ENCODE peak calls at places on chromosomes 11 and 22, in seven cellular contexts. K is coronary artery, T is neural progenitor cell, B is upper lobe of right lung, J is GM23338, L is adrenal gland, Z is GM12878. F is an unnamed sample.

GRCh38 chr22:27768027-27768640 is 33.4 kb downstream of the MN1 start:
- DNase-seq in K (no peak), T (no peak), B (no peak), J (no peak), L (no peak), Z (no peak), F (no peak)

GRCh38 chr11:66529069-66529468 is 16.8 kb downstream of the ZDHHC24 start:
- DNase-seq in K (no peak), T (no peak), B (no peak), J (peak), L (no peak), Z (no peak), F (no peak)

GRCh38 chr11:120413480-120413879 is 77.3 kb downstream of the ARHGEF12 start:
- DNase-seq in K (no peak), T (no peak), B (no peak), J (no peak), L (no peak), Z (no peak), F (no peak)

GRCh38 chr11:108793611-108794010 is 128.7 kb downstream of the DDX10 start:
- DNase-seq in K (no peak), T (no peak), B (no peak), J (no peak), L (no peak), Z (no peak), F (no peak)

GRCh38 chr11:108253176-108253575 is 30.3 kb downstream of the ATM start:
- DNase-seq in K (no peak), T (no peak), B (no peak), J (no peak), L (no peak), Z (no peak), F (no peak)

GRCh38 chr11:9030601-9031000 is 26.8 kb upstream of the NRIP3 start:
- DNase-seq in K (peak), T (no peak), B (no peak), J (no peak), L (no peak), Z (no peak), F (no peak)

GRCh38 chr11:2867722-2868548 is 17.6 kb downstream of the CDKN1C start:
- DNase-seq in K (no peak), T (peak), B (no peak), J (no peak), L (no peak), Z (no peak), F (no peak)

GRCh38 chr22:31092161-31092560 is 11.0 kb downstream of the SMTN start:
- DNase-seq in K (no peak), T (no peak), B (no peak), J (no peak), L (no peak), Z (no peak), F (no peak)

GRCh38 chr22:18023509-18024275 is 669 bp downstream of the MICAL3 start:
- DNase-seq in K (peak), T (peak), B (peak), J (peak), L (peak), Z (no peak), F (peak)

GRCh38 chr11:67287355-67288197 is 1.5 kb upstream of the ANKRD13D start:
- DNase-seq in K (no peak), T (no peak), B (no peak), J (no peak), L (no peak), Z (no peak), F (no peak)

GRCh38 chr11:87445002-87445401 is 407.3 kb downstream of the TMEM135 start:
- DNase-seq in K (no peak), T (no peak), B (no peak), J (no peak), L (no peak), Z (no peak), F (no peak)

GRCh38 chr11:59264736-59265135 is 52.0 kb upstream of the MPEG1 start:
- DNase-seq in K (no peak), T (no peak), B (no peak), J (no peak), L (no peak), Z (no peak), F (no peak)

GRCh38 chr11:13225058-13226001 is 52.3 kb upstream of the BMAL1 start:
- DNase-seq in K (no peak), T (no peak), B (no peak), J (no peak), L (no peak), Z (no peak), F (no peak)

GRCh38 chr11:65132988-65133700 is 1.2 kb downstream of the SYVN1 start:
- DNase-seq in K (peak), T (peak), B (peak), J (peak), L (peak), Z (no peak), F (peak)

GRCh38 chr11:119416606-119417580 is 6.1 kb downstream of the THY1 start:
- DNase-seq in K (no peak), T (no peak), B (no peak), J (peak), L (peak), Z (no peak), F (no peak)

GRCh38 chr11:29217901-29218300 is 798.9 kb downstream of the KCNA4 start:
- DNase-seq in K (no peak), T (no peak), B (no peak), J (no peak), L (no peak), Z (no peak), F (no peak)

GRCh38 chr11:92978226-92979111 is 9.0 kb downstream of the MTNR1B start:
- DNase-seq in K (no peak), T (no peak), B (no peak), J (no peak), L (no peak), Z (no peak), F (no peak)

GRCh38 chr11:93512073-93512475 is 31.1 kb downstream of the SMCO4 start:
- DNase-seq in K (no peak), T (no peak), B (no peak), J (no peak), L (no peak), Z (peak), F (peak)

GRCh38 chr11:101916422-101916821 is at the start of gene ANGPTL5:
- DNase-seq in K (no peak), T (no peak), B (no peak), J (no peak), L (no peak), Z (no peak), F (no peak)

GRCh38 chr22:45033136-45033535 is 23.3 kb upstream of the PHF21B start:
- DNase-seq in K (no peak), T (no peak), B (no peak), J (no peak), L (no peak), Z (no peak), F (no peak)

GRCh38 chr11:118619444-118620205 is 12.2 kb downstream of the PHLDB1 start:
- DNase-seq in K (no peak), T (no peak), B (peak), J (no peak), L (peak), Z (no peak), F (no peak)

GRCh38 chr11:60866911-60867870 is at the start of gene ZP1:
- DNase-seq in K (no peak), T (no peak), B (peak), J (no peak), L (peak), Z (no peak), F (no peak)

GRCh38 chr11:116578971-116579687 is 193.7 kb downstream of the BUD13 start:
- DNase-seq in K (no peak), T (peak), B (no peak), J (peak), L (no peak), Z (no peak), F (no peak)

GRCh38 chr11:16347928-16348685 is 8.2 kb downstream of the SOX6 start:
- DNase-seq in K (no peak), T (no peak), B (no peak), J (no peak), L (no peak), Z (no peak), F (no peak)

GRCh38 chr11:128678017-128678416 is 15.9 kb upstream of the FLI1 start:
- DNase-seq in K (no peak), T (no peak), B (no peak), J (no peak), L (no peak), Z (no peak), F (no peak)

GRCh38 chr11:34792143-34792542 is 124.0 kb downstream of the APIP start:
- DNase-seq in K (no peak), T (peak), B (no peak), J (peak), L (no peak), Z (no peak), F (no peak)

GRCh38 chr22:37308385-37309200 is 26.3 kb downstream of the CYTH4 start:
- DNase-seq in K (no peak), T (no peak), B (no peak), J (no peak), L (no peak), Z (no peak), F (no peak)

GRCh38 chr11:78270993-78271392 is 82.3 kb downstream of the USP35 start:
- DNase-seq in K (no peak), T (no peak), B (no peak), J (no peak), L (no peak), Z (no peak), F (no peak)

GRCh38 chr11:64146036-64146943 is 19.6 kb downstream of the MACROD1 start:
- DNase-seq in K (no peak), T (peak), B (peak), J (peak), L (peak), Z (no peak), F (peak)

GRCh38 chr22:24445481-24446290 is 18.3 kb downstream of the ADORA2A start:
- DNase-seq in K (peak), T (peak), B (no peak), J (no peak), L (no peak), Z (no peak), F (peak)

DNA sequence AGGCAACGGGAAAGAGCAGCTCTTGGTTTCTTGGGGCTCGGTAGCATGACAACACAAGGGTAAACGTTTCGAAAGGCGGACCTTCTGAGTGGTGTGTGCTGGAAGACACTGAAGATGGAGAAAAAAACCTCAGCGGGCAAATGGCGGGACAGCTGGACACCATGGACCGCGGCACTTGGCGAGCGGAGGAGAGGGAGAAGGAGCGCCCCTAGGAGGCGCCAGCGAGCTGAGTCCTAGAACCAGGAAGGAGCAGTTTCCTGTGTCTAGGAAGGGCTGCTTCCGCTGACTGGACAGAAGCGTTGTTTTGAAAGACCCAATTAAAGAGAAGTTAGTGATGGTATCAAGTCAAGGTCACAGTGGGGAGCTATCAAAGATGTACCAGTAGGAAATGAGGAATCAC is 44.0 kb upstream of the OPCML start:
- DNase-seq in K (no peak), T (peak), B (no peak), J (peak), L (no peak), Z (no peak), F (no peak)
- TF ChIP-seq CTCF in K (no peak), T (peak), B (peak), J (peak), L (no peak), Z (no peak), F (no peak)

GRCh38 chr22:36135306-36135705 is 25.2 kb downstream of the APOL3 start:
- DNase-seq in K (no peak), T (no peak), B (no peak), J (no peak), L (no peak), Z (no peak), F (no peak)
- TF ChIP-seq CTCF in K (no peak), T (no peak), B (no peak), J (no peak), L (no peak), Z (no peak), F (no peak)

GRCh38 chr11:124071622-124071948 is 30.5 kb upstream of the OR10G7 start:
- DNase-seq in K (no peak), T (no peak), B (no peak), J (peak), L (no peak), Z (no peak), F (no peak)

GRCh38 chr11:124070906-124071621 is 29.9 kb upstream of the OR10G7 start:
- DNase-seq in K (no peak), T (peak), B (peak), J (peak), L (peak), Z (peak), F (peak)

GRCh38 chr11:124072147-124072546 is 31.0 kb upstream of the OR10G7 start:
- DNase-seq in K (no peak), T (no peak), B (no peak), J (no peak), L (no peak), Z (no peak), F (no peak)

GRCh38 chr11:124068711-124069110 is 27.6 kb upstream of the OR10G7 start:
- DNase-seq in K (no peak), T (no peak), B (no peak), J (no peak), L (no peak), Z (no peak), F (no peak)

DNA sequence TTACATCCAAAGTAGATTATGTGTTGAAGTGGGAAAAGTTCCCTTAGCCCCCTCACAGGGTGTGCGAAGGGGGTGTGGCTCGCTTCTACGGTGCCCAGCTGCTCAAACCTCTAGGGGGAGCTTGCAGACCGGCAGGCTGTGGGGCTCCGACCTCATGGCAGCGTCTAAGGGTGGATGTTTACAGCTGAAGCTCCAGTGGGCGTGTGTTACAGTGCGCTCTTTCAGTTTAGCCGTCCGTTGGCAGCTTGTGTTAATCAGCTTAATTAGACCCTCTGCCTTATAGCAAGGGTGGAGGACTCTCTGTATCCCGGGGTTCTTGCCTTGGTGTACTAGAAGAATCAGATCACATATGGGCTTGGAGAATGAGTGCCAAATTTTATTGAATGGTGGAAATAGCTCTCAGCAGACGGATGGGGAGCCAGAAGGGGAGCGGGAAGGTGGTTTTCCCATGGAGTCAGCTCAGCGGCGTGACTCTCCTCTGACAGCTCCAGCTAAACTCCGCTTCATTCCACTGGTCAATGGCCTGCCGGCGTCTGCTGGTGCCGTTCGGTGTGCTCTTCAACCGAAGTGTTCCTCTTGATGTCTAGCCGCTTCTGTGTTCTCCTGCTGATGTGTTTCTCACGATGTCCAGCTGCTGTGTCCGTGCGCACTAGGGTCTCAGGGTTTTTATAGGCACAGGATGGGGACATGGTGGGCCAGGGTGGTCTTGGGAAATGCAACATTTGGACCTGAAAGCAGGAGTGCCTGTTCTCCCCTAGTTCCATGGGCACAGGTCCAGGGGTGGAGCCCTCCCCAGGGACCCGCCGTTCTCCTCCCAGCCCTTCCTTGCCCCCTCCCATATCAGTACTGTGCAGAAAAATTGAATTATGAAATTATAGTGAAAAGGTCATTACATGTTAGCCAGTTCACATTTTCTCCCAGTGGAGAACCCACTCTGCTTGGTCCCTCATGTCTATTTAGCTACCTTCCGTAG is 28.6 kb upstream of the OR10G7 start:
- DNase-seq in K (no peak), T (peak), B (peak), J (peak), L (peak), Z (peak), F (no peak)
- TF ChIP-seq CTCF in K (no peak), T (peak), B (peak), J (peak), L (peak), Z (peak), F (peak)

GRCh38 chr11:130371004-130371590 is 56.4 kb upstream of the ZBTB44 start:
- DNase-seq in K (no peak), T (no peak), B (no peak), J (peak), L (no peak), Z (no peak), F (peak)
- TF ChIP-seq CTCF in K (no peak), T (peak), B (no peak), J (peak), L (no peak), Z (peak), F (peak)

DNA sequence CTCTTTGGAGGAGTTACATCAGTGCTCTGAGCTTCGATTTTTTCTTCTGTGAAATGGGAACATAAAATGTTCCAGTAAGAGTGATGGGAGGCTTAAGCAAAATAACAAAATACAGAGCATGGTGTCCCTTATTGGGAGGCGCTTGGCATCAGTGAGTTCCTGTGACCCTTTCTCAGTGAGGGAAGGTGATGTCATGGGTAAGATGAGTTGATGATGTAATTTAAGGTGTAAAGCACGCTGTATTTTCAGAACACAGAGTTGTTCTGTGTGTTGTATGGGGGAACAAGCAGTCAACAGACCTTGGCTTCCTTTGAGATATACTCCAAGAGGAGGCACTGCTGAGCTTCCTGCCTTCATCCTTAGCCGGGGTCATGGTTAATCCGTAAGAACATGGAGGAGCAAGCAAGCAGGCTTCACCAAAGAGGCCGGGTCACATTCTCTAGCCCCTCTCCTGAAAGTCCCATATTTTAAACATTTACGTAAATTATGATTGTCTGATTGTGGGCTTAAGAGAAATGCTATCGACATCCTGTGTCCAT is 266.7 kb downstream of the LARGE1 start:
- DNase-seq in K (no peak), T (no peak), B (no peak), J (peak), L (no peak), Z (no peak), F (no peak)
- TF ChIP-seq CTCF in K (no peak), T (no peak), B (no peak), J (peak), L (no peak), Z (no peak), F (no peak)

GRCh38 chr22:28838971-28839370 is 38.6 kb upstream of the XBP1 start:
- DNase-seq in K (no peak), T (no peak), B (no peak), J (no peak), L (no peak), Z (no peak), F (no peak)

GRCh38 chr22:28835630-28836189 is 35.3 kb upstream of the XBP1 start:
- DNase-seq in K (no peak), T (no peak), B (no peak), J (no peak), L (no peak), Z (no peak), F (no peak)

GRCh38 chr22:28843633-28844032 is 39.7 kb upstream of the ZNRF3 start:
- DNase-seq in K (no peak), T (no peak), B (no peak), J (no peak), L (no peak), Z (no peak), F (no peak)

GRCh38 chr22:28837640-28838039 is 37.3 kb upstream of the XBP1 start:
- DNase-seq in K (no peak), T (peak), B (no peak), J (no peak), L (no peak), Z (no peak), F (no peak)

GRCh38 chr22:28841111-28841510 is 40.7 kb upstream of the XBP1 start:
- DNase-seq in K (no peak), T (no peak), B (no peak), J (no peak), L (no peak), Z (no peak), F (no peak)
- TF ChIP-seq CTCF in K (no peak), T (no peak), B (no peak), J (no peak), L (no peak), Z (no peak), F (no peak)

GRCh38 chr11:43354311-43354710 is 4.4 kb upstream of the TTC17 start:
- DNase-seq in K (no peak), T (no peak), B (no peak), J (no peak), L (no peak), Z (no peak), F (no peak)
- TF ChIP-seq CTCF in K (no peak), T (no peak), B (no peak), J (no peak), L (no peak), Z (no peak), F (no peak)

GRCh38 chr11:61973603-61974162 is 6.2 kb upstream of the FTH1 start:
- DNase-seq in K (no peak), T (peak), B (peak), J (no peak), L (no peak), Z (no peak), F (no peak)
- TF ChIP-seq CTCF in K (no peak), T (no peak), B (no peak), J (no peak), L (no peak), Z (no peak), F (no peak)

F was measured in GM13976.